ENCODE peak calls at places on chromosome 1, in nine cellular contexts. O is sigmoid colon, Z is astrocyte, D is OCI-LY7, V is left lung, L is upper lobe of right lung, Q is thoracic aorta, B is thyroid gland, Y is A549. E is an unnamed sample. For H3K4me1, the result is how much of the 10 kb centered on the place peaks cover.

GRCh38 chr1:93749487-93749886 is 67.8 kb upstream of the BCAR3 start:
- DNase-seq in O (no peak), Z (no peak), D (peak), V (no peak), L (no peak), Q (no peak), B (no peak), Y (no peak), E (no peak)

GRCh38 chr1:19348441-19349198 is 36.5 kb downstream of the SLC66A1 start:
- DNase-seq in O (no peak), Z (no peak), D (no peak), V (no peak), L (no peak), Q (no peak), B (no peak), Y (no peak), E (no peak)

GRCh38 chr1:96865731-96866684 is 144.4 kb downstream of the PTBP2 start:
- DNase-seq in O (no peak), Z (peak), D (no peak), V (no peak), L (no peak), Q (no peak), B (no peak), Y (peak), E (no peak)

GRCh38 chr1:23393706-23394105 is 24.1 kb upstream of the ZNF436 start:
- DNase-seq in O (peak), Z (peak), D (no peak), V (no peak), L (no peak), Q (no peak), B (peak), Y (no peak), E (no peak)

GRCh38 chr1:147273409-147274307 is 31.2 kb downstream of the CHD1L start:
- DNase-seq in O (no peak), Z (peak), D (peak), V (no peak), L (no peak), Q (no peak), B (peak), Y (peak), E (peak)

GRCh38 chr1:7255303-7256058 is 470.2 kb downstream of the CAMTA1 start:
- DNase-seq in O (no peak), Z (peak), D (no peak), V (no peak), L (no peak), Q (no peak), B (no peak), Y (peak), E (no peak)

GRCh38 chr1:51289676-51290488 is 40.5 kb downstream of the TTC39A start:
- DNase-seq in O (no peak), Z (no peak), D (no peak), V (no peak), L (peak), Q (no peak), B (no peak), Y (no peak), E (no peak)

GRCh38 chr1:67431869-67432578 is 1.8 kb upstream of the SERBP1 start:
- DNase-seq in O (no peak), Z (no peak), D (peak), V (no peak), L (no peak), Q (no peak), B (no peak), Y (no peak), E (no peak)

GRCh38 chr1:161198877-161199431 is at the start of gene ADAMTS4:
- DNase-seq in O (peak), Z (peak), D (no peak), V (peak), L (no peak), Q (no peak), B (no peak), Y (no peak), E (no peak)

GRCh38 chr1:202023033-202023433 is 12.6 kb downstream of the ELF3 start:
- DNase-seq in O (no peak), Z (no peak), D (no peak), V (peak), L (peak), Q (no peak), B (peak), Y (peak), E (no peak)

GRCh38 chr1:167538657-167539056 is 14.9 kb downstream of the CREG1 start:
- DNase-seq in O (no peak), Z (no peak), D (no peak), V (no peak), L (no peak), Q (no peak), B (no peak), Y (peak), E (no peak)

GRCh38 chr1:48044311-48044710 is 47.1 kb upstream of the TRABD2B start:
- DNase-seq in O (no peak), Z (no peak), D (no peak), V (no peak), L (no peak), Q (no peak), B (no peak), Y (no peak), E (no peak)

GRCh38 chr1:224482619-224483018 is 48.0 kb upstream of the WDR26 start:
- DNase-seq in O (no peak), Z (no peak), D (no peak), V (no peak), L (no peak), Q (no peak), B (no peak), Y (no peak), E (no peak)

GRCh38 chr1:1438531-1439381 is 3.3 kb downstream of the VWA1 start:
- DNase-seq in O (no peak), Z (no peak), D (no peak), V (no peak), L (no peak), Q (no peak), B (no peak), Y (no peak), E (no peak)

GRCh38 chr1:162535501-162535900 is 26.0 kb upstream of the UAP1 start:
- DNase-seq in O (no peak), Z (peak), D (no peak), V (no peak), L (no peak), Q (no peak), B (no peak), Y (no peak), E (no peak)

GRCh38 chr1:65011983-65012382 is 45.6 kb upstream of the JAK1 start:
- DNase-seq in O (no peak), Z (no peak), D (no peak), V (no peak), L (no peak), Q (no peak), B (no peak), Y (no peak), E (no peak)

GRCh38 chr1:92994105-92994712 is 32.9 kb upstream of the DIPK1A start:
- DNase-seq in O (peak), Z (peak), D (peak), V (peak), L (no peak), Q (peak), B (peak), Y (peak), E (peak)

GRCh38 chr1:15919316-15919715 is 56.6 kb downstream of the ZBTB17 start:
- DNase-seq in O (no peak), Z (peak), D (no peak), V (no peak), L (no peak), Q (no peak), B (no peak), Y (no peak), E (peak)

GRCh38 chr1:32606972-32607371 is 43.4 kb downstream of the ZBTB8OS start:
- DNase-seq in O (no peak), Z (no peak), D (no peak), V (no peak), L (no peak), Q (no peak), B (no peak), Y (no peak), E (no peak)

GRCh38 chr1:202230061-202230938 is 36.7 kb downstream of the LGR6 start:
- DNase-seq in O (no peak), Z (no peak), D (no peak), V (no peak), L (no peak), Q (no peak), B (no peak), Y (no peak), E (no peak)

GRCh38 chr1:202644219-202645096 is 65.8 kb downstream of the SYT2 start:
- DNase-seq in O (no peak), Z (no peak), D (no peak), V (no peak), L (no peak), Q (no peak), B (no peak), Y (no peak), E (no peak)

GRCh38 chr1:161792740-161793139 is 26.6 kb downstream of the ATF6 start:
- DNase-seq in O (no peak), Z (peak), D (peak), V (no peak), L (no peak), Q (no peak), B (no peak), Y (peak), E (no peak)

GRCh38 chr1:147622731-147623130 is 47.6 kb downstream of the ACP6 start:
- DNase-seq in O (no peak), Z (peak), D (no peak), V (no peak), L (no peak), Q (no peak), B (no peak), Y (no peak), E (no peak)

GRCh38 chr1:18234790-18235242 is 127.2 kb downstream of the IGSF21 start:
- DNase-seq in O (no peak), Z (no peak), D (peak), V (no peak), L (no peak), Q (no peak), B (peak), Y (peak), E (no peak)

GRCh38 chr1:33654267-33654832 is 181.9 kb downstream of the ZSCAN20 start:
- DNase-seq in O (no peak), Z (peak), D (no peak), V (no peak), L (no peak), Q (no peak), B (peak), Y (no peak), E (no peak)

GRCh38 chr1:147676306-147677085 is 6.2 kb upstream of the ACP6 start:
- DNase-seq in O (no peak), Z (peak), D (no peak), V (no peak), L (no peak), Q (no peak), B (no peak), Y (peak), E (no peak)

GRCh38 chr1:162951553-162952315 is 90.8 kb upstream of the CCDC190 start:
- DNase-seq in O (no peak), Z (no peak), D (no peak), V (no peak), L (no peak), Q (no peak), B (no peak), Y (no peak), E (no peak)

GRCh38 chr1:67759692-67760029 is 73.6 kb downstream of the GNG12 start:
- DNase-seq in O (no peak), Z (peak), D (no peak), V (no peak), L (no peak), Q (no peak), B (peak), Y (no peak), E (no peak)

DNA sequence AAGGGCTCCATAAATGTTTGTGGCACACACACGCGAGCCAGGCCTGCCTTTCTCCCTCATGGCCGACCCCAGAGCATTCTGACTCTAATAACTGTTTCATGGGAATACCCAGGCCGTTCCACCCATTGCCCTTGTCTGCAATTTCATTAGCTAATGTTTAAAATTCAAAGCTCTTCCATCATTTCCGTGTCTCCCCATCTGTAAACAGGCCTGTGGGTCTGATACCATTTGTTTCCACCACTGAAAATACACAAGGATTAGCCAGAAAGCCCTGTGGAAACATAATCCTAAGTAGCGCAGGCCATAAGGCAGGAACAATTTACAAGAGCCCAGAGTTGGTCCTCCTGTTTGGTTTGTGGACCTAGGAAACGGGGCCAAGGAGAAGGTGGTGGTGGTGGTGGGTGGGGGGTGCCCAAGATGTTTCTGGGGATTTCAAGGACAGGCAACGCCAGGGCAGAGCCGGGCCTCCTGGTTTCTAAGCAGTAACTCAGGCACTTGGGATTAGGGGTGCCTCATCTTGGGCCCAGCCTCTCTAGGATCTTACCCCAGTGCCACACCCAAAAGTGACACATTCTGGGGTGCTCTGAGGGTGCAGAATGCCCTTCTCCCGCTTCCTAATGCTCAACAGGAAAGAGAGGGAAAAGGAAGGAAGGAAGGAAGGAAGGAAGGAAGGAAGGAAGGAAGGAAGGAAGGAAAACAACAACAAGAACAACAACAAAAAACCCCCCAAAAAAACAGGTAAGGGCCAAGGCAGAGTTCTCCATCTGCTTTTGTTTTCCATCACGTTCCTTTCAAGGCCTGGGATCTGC is 79.4 kb downstream of the SSBP3 start:
- DNase-seq in O (no peak), Z (no peak), D (no peak), V (no peak), L (no peak), Q (no peak), B (no peak), Y (no peak), E (no peak)
- H3K4me1 ChIP-seq in O (half or more), Z (under half), D (half or more), V (under half), L (half or more), Q (under half), B (under half), Y (under half), E (under half)

GRCh38 chr1:227901906-227902640 is 45.7 kb downstream of the WNT9A start:
- DNase-seq in O (peak), Z (peak), D (no peak), V (no peak), L (peak), Q (no peak), B (no peak), Y (peak), E (no peak)
- TF ChIP-seq CTCF in O (no peak), Z (no peak), D (no peak), V (no peak), L (no peak), Q (no peak), B (no peak), Y (no peak), E (no peak)

DNA sequence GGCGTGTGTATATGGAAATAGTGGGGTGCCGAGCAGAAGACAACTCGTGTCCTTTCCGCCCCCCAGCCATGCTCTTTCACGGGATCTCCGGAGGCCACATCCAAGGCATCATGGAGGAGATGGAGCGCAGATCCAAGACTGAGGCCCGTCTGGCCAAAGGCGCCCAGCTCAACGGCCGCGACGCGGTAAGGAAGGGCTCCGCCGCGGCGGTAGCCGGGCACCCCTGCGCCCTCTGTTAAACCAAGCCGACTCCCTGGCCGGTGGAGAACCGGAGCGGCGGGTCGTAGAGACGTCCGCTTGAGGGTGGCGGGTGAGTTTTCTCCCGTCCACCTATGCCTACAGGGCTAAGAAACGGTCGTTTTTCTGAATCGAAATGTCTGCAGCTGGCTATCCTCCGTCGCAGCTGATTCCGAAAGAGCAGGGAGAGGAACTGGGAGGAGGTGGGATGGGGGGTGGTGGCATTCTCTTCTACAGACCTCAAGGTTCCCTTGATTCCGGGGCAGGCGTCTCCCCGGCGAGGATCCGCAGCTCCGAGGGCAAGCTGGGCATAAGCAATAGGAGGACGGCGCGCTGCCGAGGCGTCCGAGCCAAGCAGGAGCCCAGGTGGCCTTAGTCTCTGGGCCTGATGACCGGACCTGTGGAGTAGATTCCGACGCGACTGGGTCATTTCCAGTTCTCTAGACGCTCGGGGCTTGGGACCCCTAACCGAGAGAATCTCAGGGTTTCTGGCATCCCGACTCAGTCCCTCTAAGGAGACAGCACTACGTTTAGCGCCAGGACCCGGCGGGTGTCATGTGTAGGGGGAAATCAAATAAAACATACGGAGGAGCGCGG is 858 bp downstream of the LHX9 start:
- DNase-seq in O (no peak), Z (no peak), D (no peak), V (no peak), L (no peak), Q (no peak), B (no peak), Y (peak), E (no peak)
- H3K4me1 ChIP-seq in O (half or more), Z (under half), D (under half), V (half or more), L (under half), Q (under half), B (under half), Y (under half), E (half or more)

GRCh38 chr1:212588137-212588510 is 20.4 kb upstream of the ATF3 start:
- DNase-seq in O (no peak), Z (no peak), D (no peak), V (no peak), L (no peak), Q (no peak), B (no peak), Y (no peak), E (no peak)
- TF ChIP-seq CTCF in O (no peak), Z (no peak), D (no peak), V (no peak), L (no peak), Q (no peak), B (no peak), Y (no peak), E (no peak)

DNA sequence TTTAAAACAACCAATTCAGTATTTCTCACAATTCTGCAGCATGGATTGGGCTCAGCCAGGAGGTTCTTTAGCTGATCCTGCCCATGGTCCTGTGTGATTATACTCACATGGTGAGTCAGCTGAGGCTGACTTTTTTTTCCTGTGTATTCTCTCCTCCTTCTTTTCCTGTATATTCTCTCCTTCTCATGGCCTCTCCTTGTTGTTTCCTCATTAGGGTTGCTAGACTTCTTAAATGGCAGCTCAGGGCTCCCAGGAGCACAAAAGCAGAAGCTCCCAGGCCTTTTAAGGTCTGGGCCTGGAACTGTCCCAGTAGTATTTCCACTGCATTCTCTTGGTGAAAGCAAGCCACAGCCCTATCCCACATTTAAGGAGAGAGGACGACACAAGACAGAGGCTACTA is 26.8 kb downstream of the VANGL1 start:
- DNase-seq in O (no peak), Z (peak), D (no peak), V (no peak), L (no peak), Q (no peak), B (no peak), Y (no peak), E (no peak)
- H3K4me1 ChIP-seq in O (half or more), Z (under half), D (under half), V (under half), L (under half), Q (under half), B (under half), Y (under half), E (under half)

GRCh38 chr1:24743404-24744211 is 1.6 kb upstream of the CLIC4 start:
- DNase-seq in O (no peak), Z (peak), D (peak), V (no peak), L (no peak), Q (no peak), B (no peak), Y (no peak), E (no peak)
- TF ChIP-seq CTCF in O (no peak), Z (no peak), D (no peak), V (no peak), L (no peak), Q (no peak), B (no peak), Y (no peak), E (no peak)

DNA sequence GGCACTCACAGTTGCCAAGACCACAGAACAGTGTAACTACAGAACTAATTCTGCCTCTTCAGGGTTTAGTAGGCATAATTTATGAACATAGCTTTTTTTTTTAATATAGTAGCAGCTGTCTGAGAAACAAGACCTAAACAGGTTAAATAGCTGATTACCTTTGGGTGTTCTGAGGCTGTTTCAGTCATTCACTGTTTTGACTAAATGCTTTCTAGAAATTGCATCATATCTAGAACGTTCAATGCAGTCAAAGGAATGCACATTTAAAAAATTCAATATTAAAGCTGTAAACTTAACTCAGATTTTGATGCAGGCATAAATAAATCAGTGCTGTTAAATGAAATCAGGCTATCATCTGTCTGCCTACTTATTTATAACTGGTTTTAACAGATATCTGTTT is 101.6 kb downstream of the BRINP3 start:
- DNase-seq in O (no peak), Z (no peak), D (no peak), V (no peak), L (no peak), Q (no peak), B (no peak), Y (no peak), E (no peak)
- H3K4me1 ChIP-seq in O (under half), Z (under half), D (under half), V (under half), L (under half), Q (under half), B (under half), Y (under half), E (under half)

GRCh38 chr1:154182342-154183044 is 9.4 kb downstream of the TPM3 start:
- DNase-seq in O (peak), Z (peak), D (peak), V (peak), L (peak), Q (peak), B (peak), Y (peak), E (peak)
- TF ChIP-seq CTCF in O (no peak), Z (no peak), D (peak), V (no peak), L (no peak), Q (no peak), B (no peak), Y (no peak), E (no peak)

GRCh38 chr1:230069813-230070212 is 2.8 kb downstream of the GALNT2 start:
- DNase-seq in O (peak), Z (no peak), D (no peak), V (no peak), L (peak), Q (no peak), B (no peak), Y (no peak), E (no peak)
- H3K4me1 ChIP-seq in O (under half), Z (under half), D (under half), V (under half), L (under half), Q (under half), B (half or more), Y (half or more), E (under half)

DNA sequence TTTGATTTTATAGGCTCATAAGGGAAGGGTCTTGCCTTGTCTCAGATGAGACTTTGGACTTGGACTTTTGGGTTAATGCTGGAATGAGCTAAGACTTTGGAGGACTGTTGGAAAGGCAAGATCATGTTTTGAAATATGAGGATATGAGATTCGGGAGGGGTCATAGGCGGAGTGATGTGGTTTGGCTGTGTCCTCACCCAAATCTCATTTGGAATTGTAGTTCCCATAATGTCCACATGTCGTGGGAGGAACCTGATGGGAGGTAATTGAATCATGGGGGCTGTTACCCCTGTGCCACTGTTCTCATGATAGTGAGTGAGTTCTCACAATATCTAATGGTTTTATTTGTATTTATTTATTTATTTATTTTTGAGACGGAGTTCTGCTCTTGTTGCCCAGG is 6.9 kb upstream of the CSDE1 start:
- DNase-seq in O (no peak), Z (no peak), D (peak), V (no peak), L (no peak), Q (no peak), B (no peak), Y (no peak), E (no peak)
- TF ChIP-seq CTCF in O (no peak), Z (no peak), D (no peak), V (no peak), L (peak), Q (peak), B (no peak), Y (no peak), E (no peak)

E was measured in CD8-positive, alpha-beta T cell.